ENCODE peak calls at places on chromosomes 16 and 17, in seven cellular contexts. S is mesenchymal stem cell, Y is IMR-90, E is neuronal stem cell, J is H9, U is H1, Z is trophoblast cell. P is an unnamed sample.

GRCh38 chr17:17853811-17854527 is 17.2 kb upstream of the SREBF1 start:
- DNase-seq in S (no peak), Y (no peak), E (no peak), J (no peak), U (no peak), Z (no peak), P (no peak)

GRCh38 chr17:76232342-76232741 is 8.0 kb downstream of the RNF157 start:
- DNase-seq in S (peak), Y (peak), E (no peak), J (no peak), U (no peak), Z (no peak), P (no peak)

GRCh38 chr17:57295526-57296023 is 39.3 kb downstream of the MSI2 start:
- DNase-seq in S (peak), Y (peak), E (no peak), J (no peak), U (no peak), Z (peak), P (peak)

GRCh38 chr17:45038771-45039634 is 12.4 kb downstream of the DCAKD start:
- DNase-seq in S (no peak), Y (no peak), E (no peak), J (no peak), U (no peak), Z (no peak), P (no peak)

GRCh38 chr16:81718637-81719036 is 60.5 kb upstream of the PLCG2 start:
- DNase-seq in S (no peak), Y (no peak), E (no peak), J (no peak), U (no peak), Z (no peak), P (no peak)

GRCh38 chr16:30069575-30070462 is 4.3 kb downstream of the ALDOA start:
- DNase-seq in S (no peak), Y (no peak), E (no peak), J (no peak), U (no peak), Z (no peak), P (no peak)

GRCh38 chr17:39668141-39668924 is at the start of gene PNMT:
- DNase-seq in S (peak), Y (peak), E (no peak), J (peak), U (no peak), Z (peak), P (peak)

GRCh38 chr16:23678430-23679273 is at the start of gene PLK1:
- DNase-seq in S (peak), Y (peak), E (peak), J (peak), U (peak), Z (peak), P (peak)

GRCh38 chr17:12254460-12254859 is 233.8 kb downstream of the MAP2K4 start:
- DNase-seq in S (no peak), Y (no peak), E (no peak), J (no peak), U (no peak), Z (no peak), P (no peak)

GRCh38 chr16:16048904-16049582 is 99.6 kb downstream of the ABCC1 start:
- DNase-seq in S (no peak), Y (no peak), E (no peak), J (no peak), U (no peak), Z (no peak), P (peak)
- H2BK5ac ChIP-seq in S (no peak), Y (no peak), E (no peak), J (no peak), U (no peak), Z (no peak), P (no peak)

GRCh38 chr16:16183562-16183961 is 39.7 kb downstream of the ABCC6 start:
- DNase-seq in S (no peak), Y (no peak), E (no peak), J (peak), U (peak), Z (no peak), P (peak)

GRCh38 chr16:16184594-16184993 is 38.7 kb downstream of the ABCC6 start:
- DNase-seq in S (no peak), Y (no peak), E (no peak), J (no peak), U (no peak), Z (no peak), P (no peak)

GRCh38 chr16:16185095-16185494 is 38.2 kb downstream of the ABCC6 start:
- DNase-seq in S (no peak), Y (no peak), E (no peak), J (no peak), U (no peak), Z (no peak), P (no peak)

GRCh38 chr16:16186820-16187219 is 36.5 kb downstream of the ABCC6 start:
- DNase-seq in S (no peak), Y (no peak), E (no peak), J (no peak), U (no peak), Z (no peak), P (no peak)

GRCh38 chr16:16182918-16183317 is 40.4 kb downstream of the ABCC6 start:
- DNase-seq in S (no peak), Y (no peak), E (no peak), J (no peak), U (no peak), Z (no peak), P (no peak)
- H3K23ac ChIP-seq in S (no peak), Y (no peak), E (no peak), J (no peak), U (no peak), Z (no peak), P (no peak)

GRCh38 chr16:57747496-57747895 is 11.9 kb downstream of the KATNB1 start:
- DNase-seq in S (no peak), Y (no peak), E (no peak), J (peak), U (no peak), Z (no peak), P (no peak)

GRCh38 chr16:57747996-57748395 is 12.4 kb downstream of the KATNB1 start:
- DNase-seq in S (no peak), Y (no peak), E (no peak), J (no peak), U (no peak), Z (no peak), P (no peak)

GRCh38 chr16:57748596-57748995 is 13.0 kb downstream of the KATNB1 start:
- DNase-seq in S (no peak), Y (no peak), E (no peak), J (peak), U (no peak), Z (peak), P (no peak)

GRCh38 chr16:57749872-57750452 is 14.4 kb downstream of the KATNB1 start:
- DNase-seq in S (no peak), Y (no peak), E (no peak), J (no peak), U (no peak), Z (no peak), P (no peak)

GRCh38 chr16:57749101-57749692 is 13.6 kb downstream of the KATNB1 start:
- DNase-seq in S (no peak), Y (no peak), E (no peak), J (no peak), U (no peak), Z (no peak), P (no peak)
- H2BK5ac ChIP-seq in S (no peak), Y (no peak), E (no peak), J (no peak), U (no peak), Z (no peak), P (no peak)

DNA sequence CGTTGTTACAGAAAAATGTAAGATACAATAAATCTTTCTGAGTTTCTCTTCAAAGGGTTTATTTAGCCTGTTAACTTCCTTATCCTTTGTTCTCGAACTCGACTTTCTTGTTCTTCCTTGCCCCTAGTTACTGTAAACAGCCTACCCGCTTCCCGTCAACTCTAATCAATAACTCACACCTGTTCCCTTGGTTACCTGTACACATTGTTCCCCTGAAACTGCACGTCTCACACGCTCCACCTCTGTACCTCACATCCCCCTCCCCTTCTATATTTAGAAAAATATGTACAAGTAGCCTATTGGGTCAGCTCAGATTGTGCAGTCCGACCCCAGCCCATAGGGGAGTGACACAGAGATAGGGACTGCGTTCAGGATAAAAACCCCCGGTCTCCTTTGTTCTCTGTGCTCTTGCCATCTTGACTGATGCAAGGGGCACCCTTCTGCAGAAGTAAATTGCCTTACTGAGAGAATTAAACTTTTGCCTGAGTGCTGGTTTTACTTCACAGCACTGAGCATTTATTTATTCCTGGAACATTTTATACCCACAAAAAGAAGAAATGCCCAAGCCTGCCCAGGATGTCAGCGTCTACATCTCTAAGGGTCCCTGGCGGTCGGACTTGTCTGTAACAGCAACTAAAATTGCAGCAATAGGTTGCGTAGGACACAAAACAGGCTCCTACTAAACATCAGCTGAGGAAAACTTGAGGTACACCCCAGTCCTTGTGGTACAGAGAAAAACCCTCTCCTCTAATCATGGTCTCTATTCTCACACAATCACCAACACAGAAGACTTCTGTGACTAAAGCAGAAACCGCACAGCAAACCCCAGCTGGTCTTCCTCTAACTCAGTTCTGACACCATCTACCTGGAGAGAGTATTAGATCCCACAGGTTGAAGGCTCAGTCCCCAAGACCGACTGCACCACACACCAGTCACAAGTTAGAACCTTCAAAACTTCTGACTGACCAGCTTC is 11.3 kb downstream of the WDR45B start:
- DNase-seq in S (no peak), Y (no peak), E (no peak), J (no peak), U (no peak), Z (peak), P (no peak)
- H3K23ac ChIP-seq in S (no peak), Y (no peak), E (no peak), J (no peak), U (no peak), Z (no peak), P (no peak)

DNA sequence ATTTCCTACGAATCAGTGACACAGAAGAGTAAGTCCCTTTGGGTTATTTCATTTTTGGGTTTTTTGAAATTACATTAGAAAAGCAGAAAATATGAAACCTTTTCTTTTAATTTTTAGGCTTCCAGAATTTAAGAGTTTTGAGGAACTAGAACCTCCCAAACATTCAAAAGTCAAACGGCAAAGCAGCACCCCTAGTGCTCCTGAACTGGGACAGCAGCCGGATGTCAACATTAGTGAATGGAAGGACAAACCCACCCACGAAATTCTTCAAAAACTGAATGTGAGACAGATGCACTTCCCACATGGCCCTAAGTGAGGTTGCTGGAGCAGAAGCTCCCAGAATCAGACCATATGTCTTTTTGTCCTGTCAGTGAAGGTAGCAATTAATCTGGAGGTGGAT is 199.4 kb downstream of the PHKB start:
- DNase-seq in S (no peak), Y (no peak), E (no peak), J (no peak), U (no peak), Z (no peak), P (peak)
- H2BK5ac ChIP-seq in S (no peak), Y (no peak), E (no peak), J (no peak), U (no peak), Z (no peak), P (no peak)

GRCh38 chr16:54742436-54742835 is 188.2 kb upstream of the IRX5 start:
- DNase-seq in S (no peak), Y (no peak), E (no peak), J (no peak), U (no peak), Z (no peak), P (no peak)
- H3K23ac ChIP-seq in S (no peak), Y (no peak), E (no peak), J (no peak), U (no peak), Z (no peak), P (no peak)

GRCh38 chr16:85320677-85321385 is 208.6 kb upstream of the CIBAR2 start:
- DNase-seq in S (no peak), Y (no peak), E (no peak), J (no peak), U (no peak), Z (no peak), P (no peak)
- H2BK5ac ChIP-seq in S (no peak), Y (no peak), E (peak), J (no peak), U (no peak), Z (no peak), P (no peak)

DNA sequence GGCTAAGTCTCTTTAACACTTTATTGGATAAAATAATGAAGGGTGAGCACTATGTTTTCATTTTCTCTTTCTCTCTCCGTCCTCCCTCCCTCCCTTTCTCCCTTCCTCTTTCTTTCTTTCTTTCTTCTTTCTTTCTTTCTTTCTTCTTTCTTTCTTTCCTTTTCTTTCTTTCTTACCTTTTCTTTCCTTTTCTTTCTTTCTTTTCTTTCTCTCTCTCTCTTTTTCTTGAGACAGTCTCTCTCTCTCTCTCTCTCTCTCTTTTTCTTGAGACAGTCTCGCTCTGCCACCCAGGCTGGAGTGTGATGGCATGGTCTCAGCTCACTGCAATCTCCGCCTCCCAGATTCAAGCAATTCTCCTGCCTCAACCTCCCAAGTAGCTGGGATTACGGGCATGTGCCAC is 21.5 kb upstream of the CDR2 start:
- DNase-seq in S (no peak), Y (no peak), E (no peak), J (no peak), U (no peak), Z (no peak), P (no peak)
- H3K23ac ChIP-seq in S (no peak), Y (no peak), E (no peak), J (no peak), U (no peak), Z (no peak), P (no peak)

DNA sequence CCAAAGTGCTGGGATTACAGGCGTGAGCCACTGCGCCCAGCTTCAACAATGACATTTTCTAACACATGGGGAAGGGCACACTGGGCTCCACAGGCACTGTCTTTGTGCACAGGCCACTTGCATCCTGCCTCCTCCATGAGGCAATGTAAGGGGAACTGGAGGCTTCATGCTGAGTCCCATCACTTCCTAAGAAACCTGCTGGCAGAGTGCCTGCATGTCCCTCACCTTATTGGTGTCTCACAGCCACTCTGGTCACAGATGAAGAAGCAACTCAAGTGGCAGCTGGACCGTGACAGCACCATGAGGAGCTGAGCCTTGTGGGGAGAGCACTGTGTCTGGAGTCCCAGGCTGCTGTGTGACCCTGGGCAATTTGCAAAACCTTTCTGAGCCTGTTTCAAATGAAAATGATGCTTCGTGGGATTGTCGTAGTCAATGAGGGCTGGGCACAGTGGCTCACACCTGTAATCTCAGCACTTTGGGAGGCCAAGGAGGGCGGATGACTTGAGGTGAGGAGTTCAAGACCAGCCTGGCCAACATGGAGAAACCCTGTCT is 19.5 kb downstream of the ANKRD40 start:
- DNase-seq in S (no peak), Y (no peak), E (no peak), J (no peak), U (no peak), Z (no peak), P (no peak)
- H2BK5ac ChIP-seq in S (no peak), Y (no peak), E (no peak), J (no peak), U (no peak), Z (no peak), P (no peak)